ENCODE peak calls at places on chromosomes 5 and 9, in eight cellular contexts. F is WERI-Rb-1, J is cardiac muscle cell, Z is cardiac fibroblast, N is A549, G is ovary, R is BJ, I is uterus. B is an unnamed sample.

GRCh38 chr9:89357331-89358197 is 39.3 kb downstream of the SECISBP2 start:
- DNase-seq in F (no peak), J (no peak), Z (no peak), N (no peak), G (no peak), R (no peak), I (no peak), B (no peak)

GRCh38 chr5:109868737-109869136 is 179.0 kb downstream of the MAN2A1 start:
- DNase-seq in F (no peak), J (no peak), Z (peak), N (no peak), G (no peak), R (no peak), I (no peak), B (no peak)

GRCh38 chr9:108168451-108168850 is 678.9 kb upstream of the KLF4 start:
- DNase-seq in F (no peak), J (no peak), Z (peak), N (no peak), G (peak), R (peak), I (no peak), B (peak)

GRCh38 chr5:120533581-120533980 is 69.5 kb downstream of the PRR16 start:
- DNase-seq in F (no peak), J (no peak), Z (no peak), N (no peak), G (no peak), R (no peak), I (no peak), B (peak)

GRCh38 chr9:124557895-124558294 is 50.7 kb upstream of the NR5A1 start:
- DNase-seq in F (no peak), J (no peak), Z (no peak), N (no peak), G (no peak), R (no peak), I (no peak), B (no peak)

GRCh38 chr9:3740690-3741419 is 215.1 kb upstream of the RFX3 start:
- DNase-seq in F (no peak), J (no peak), Z (peak), N (no peak), G (no peak), R (no peak), I (no peak), B (no peak)

GRCh38 chr9:88313364-88314220 is 74.7 kb upstream of the SPIN1 start:
- DNase-seq in F (no peak), J (no peak), Z (no peak), N (no peak), G (no peak), R (no peak), I (no peak), B (no peak)

GRCh38 chr9:108536836-108537601 is 318.8 kb downstream of the ACTL7B start:
- DNase-seq in F (no peak), J (no peak), Z (no peak), N (no peak), G (no peak), R (peak), I (no peak), B (peak)

GRCh38 chr5:139677404-139678282 is 29.5 kb downstream of the CXXC5 start:
- DNase-seq in F (peak), J (peak), Z (no peak), N (no peak), G (no peak), R (no peak), I (no peak), B (no peak)

GRCh38 chr5:168295574-168296201 is 4.2 kb downstream of the WWC1 start:
- DNase-seq in F (no peak), J (peak), Z (peak), N (peak), G (no peak), R (no peak), I (no peak), B (peak)

GRCh38 chr5:2302169-2302568 is 419.4 kb upstream of the IRX4 start:
- DNase-seq in F (no peak), J (no peak), Z (no peak), N (no peak), G (no peak), R (no peak), I (no peak), B (no peak)

GRCh38 chr5:16936150-16937022 is at the start of gene MYO10:
- DNase-seq in F (peak), J (peak), Z (peak), N (peak), G (peak), R (no peak), I (peak), B (peak)

GRCh38 chr9:97847474-97848236 is 5.4 kb upstream of the FOXE1 start:
- DNase-seq in F (peak), J (no peak), Z (no peak), N (no peak), G (no peak), R (no peak), I (no peak), B (no peak)

GRCh38 chr9:130343445-130343918 is 77.9 kb downstream of the HMCN2 start:
- DNase-seq in F (peak), J (peak), Z (no peak), N (no peak), G (no peak), R (no peak), I (no peak), B (no peak)

GRCh38 chr5:33257807-33258491 is 182.8 kb upstream of the TARS1 start:
- DNase-seq in F (no peak), J (no peak), Z (peak), N (no peak), G (no peak), R (peak), I (no peak), B (peak)

GRCh38 chr9:15641301-15641700 is 88.5 kb downstream of the CCDC171 start:
- DNase-seq in F (no peak), J (no peak), Z (peak), N (no peak), G (no peak), R (no peak), I (no peak), B (peak)

GRCh38 chr5:31062878-31063277 is 130.6 kb upstream of the CDH6 start:
- DNase-seq in F (no peak), J (no peak), Z (no peak), N (no peak), G (no peak), R (no peak), I (no peak), B (no peak)

GRCh38 chr5:170985486-170985885 is 123.7 kb downstream of the RANBP17 start:
- DNase-seq in F (no peak), J (no peak), Z (peak), N (no peak), G (no peak), R (no peak), I (no peak), B (no peak)

GRCh38 chr9:77839459-77840140 is 191.5 kb upstream of the GNA14 start:
- DNase-seq in F (no peak), J (no peak), Z (peak), N (no peak), G (no peak), R (no peak), I (no peak), B (peak)

GRCh38 chr5:91101777-91102379 is 281.2 kb downstream of the ARRDC3 start:
- DNase-seq in F (peak), J (peak), Z (peak), N (peak), G (peak), R (no peak), I (peak), B (peak)

GRCh38 chr9:75904364-75904763 is 13.9 kb downstream of the PCSK5 start:
- DNase-seq in F (no peak), J (no peak), Z (no peak), N (no peak), G (no peak), R (no peak), I (no peak), B (no peak)

GRCh38 chr5:97094579-97095317 is 47.7 kb downstream of the LIX1 start:
- DNase-seq in F (no peak), J (no peak), Z (no peak), N (no peak), G (no peak), R (no peak), I (no peak), B (no peak)

GRCh38 chr5:157113007-157113406 is 4.2 kb upstream of the HAVCR2 start:
- DNase-seq in F (no peak), J (no peak), Z (no peak), N (no peak), G (no peak), R (no peak), I (no peak), B (peak)

GRCh38 chr5:139183502-139183901 is 14.7 kb downstream of the SIL1 start:
- DNase-seq in F (no peak), J (no peak), Z (no peak), N (no peak), G (no peak), R (no peak), I (no peak), B (no peak)

GRCh38 chr5:62718368-62718767 is 139.7 kb downstream of the LRRC70 start:
- DNase-seq in F (no peak), J (no peak), Z (no peak), N (no peak), G (no peak), R (no peak), I (no peak), B (peak)

GRCh38 chr5:138655530-138656245 is 80.5 kb upstream of the HSPA9 start:
- DNase-seq in F (no peak), J (no peak), Z (peak), N (no peak), G (no peak), R (no peak), I (no peak), B (no peak)

GRCh38 chr5:150577378-150577777 is 63.1 kb upstream of the SYNPO start:
- DNase-seq in F (no peak), J (no peak), Z (no peak), N (no peak), G (no peak), R (no peak), I (no peak), B (no peak)

GRCh38 chr5:159660401-159660800 is 255.9 kb upstream of the ADRA1B start:
- DNase-seq in F (no peak), J (no peak), Z (peak), N (peak), G (no peak), R (no peak), I (no peak), B (no peak)

GRCh38 chr5:132256783-132257130 is 739 bp upstream of the PDLIM4 start:
- DNase-seq in F (peak), J (no peak), Z (no peak), N (no peak), G (no peak), R (no peak), I (no peak), B (no peak)

GRCh38 chr9:133938086-133938485 is 54.0 kb downstream of the VAV2 start:
- DNase-seq in F (no peak), J (no peak), Z (no peak), N (no peak), G (no peak), R (no peak), I (no peak), B (no peak)

GRCh38 chr9:124074746-124075145 is 63.2 kb downstream of the LHX2 start:
- DNase-seq in F (no peak), J (no peak), Z (no peak), N (no peak), G (no peak), R (no peak), I (no peak), B (no peak)

GRCh38 chr5:98209418-98209817 is 564.0 kb upstream of the RGMB start:
- DNase-seq in F (no peak), J (no peak), Z (no peak), N (no peak), G (no peak), R (no peak), I (no peak), B (no peak)

GRCh38 chr5:98205691-98206461 is 567.6 kb upstream of the RGMB start:
- DNase-seq in F (no peak), J (no peak), Z (peak), N (no peak), G (no peak), R (no peak), I (no peak), B (peak)

GRCh38 chr5:98201006-98201620 is 572.4 kb upstream of the RGMB start:
- DNase-seq in F (no peak), J (no peak), Z (no peak), N (no peak), G (no peak), R (no peak), I (no peak), B (no peak)

DNA sequence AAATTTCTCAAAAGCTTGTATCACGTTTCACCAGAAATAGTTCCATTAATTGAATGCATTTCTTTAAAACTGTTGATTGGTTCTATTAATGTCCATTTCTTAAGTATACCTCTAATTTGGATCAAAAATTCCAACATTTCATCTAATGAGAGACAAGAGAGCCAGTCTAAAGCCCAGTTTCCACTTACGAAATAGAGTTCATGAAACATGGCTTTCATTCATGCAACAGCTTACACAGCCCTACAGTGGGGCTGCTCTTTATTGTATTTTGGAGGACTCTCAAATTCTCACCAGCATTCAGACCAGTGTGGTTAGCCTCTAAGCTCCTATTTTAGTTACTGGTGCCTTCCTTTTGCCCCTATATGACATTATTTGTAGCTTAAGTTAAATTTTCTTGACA is 566.9 kb upstream of the RGMB start:
- DNase-seq in F (no peak), J (no peak), Z (no peak), N (no peak), G (no peak), R (no peak), I (no peak), B (no peak)
- TF ChIP-seq CTCF in F (no peak), J (no peak), Z (no peak), N (no peak), G (no peak), R (no peak), I (no peak), B (no peak)

GRCh38 chr5:673837-674629 is 19.1 kb downstream of the TPPP start:
- DNase-seq in F (no peak), J (no peak), Z (no peak), N (no peak), G (no peak), R (no peak), I (no peak), B (no peak)
- H3K4me3 ChIP-seq in F (no peak), J (no peak), Z (no peak), N (no peak), G (no peak), R (no peak), I (no peak), B (no peak)

DNA sequence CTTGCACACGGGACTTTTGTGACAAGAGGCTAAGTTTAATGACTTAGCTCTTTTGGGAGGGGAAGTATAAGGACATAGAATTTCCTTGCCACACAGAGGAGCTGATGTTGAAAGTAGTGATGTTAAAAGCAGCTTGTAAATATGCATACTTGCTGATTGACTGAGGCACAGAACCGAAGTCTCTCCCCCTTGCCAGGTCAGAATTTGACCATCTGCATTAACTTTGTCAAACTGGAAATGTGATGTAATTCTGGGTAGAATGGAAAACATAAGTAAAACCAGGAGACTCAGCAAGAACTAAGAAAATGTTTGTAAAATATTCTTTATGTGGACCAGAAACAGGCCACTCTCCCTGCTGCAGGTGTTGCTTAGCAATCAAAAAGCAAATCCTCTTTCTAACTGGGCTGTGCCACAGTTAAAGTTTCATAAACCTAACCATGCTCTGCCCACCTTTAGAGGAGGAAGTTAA is 284.2 kb downstream of the NR3C1 start:
- DNase-seq in F (no peak), J (no peak), Z (no peak), N (no peak), G (no peak), R (no peak), I (no peak), B (no peak)
- TF ChIP-seq CTCF in F (no peak), J (no peak), Z (no peak), N (no peak), G (no peak), R (no peak), I (no peak), B (no peak)

GRCh38 chr5:180832638-180833068 is 28.4 kb downstream of the ZFP62 start:
- DNase-seq in F (no peak), J (no peak), Z (no peak), N (no peak), G (no peak), R (no peak), I (no peak), B (no peak)
- H3K4me3 ChIP-seq in F (no peak), J (no peak), Z (no peak), N (peak), G (peak), R (peak), I (no peak), B (no peak)

GRCh38 chr9:136564379-136564988 is 18.6 kb upstream of the NOTCH1 start:
- DNase-seq in F (no peak), J (no peak), Z (peak), N (no peak), G (no peak), R (no peak), I (peak), B (peak)
- TF ChIP-seq CTCF in F (peak), J (peak), Z (peak), N (no peak), G (peak), R (peak), I (peak), B (peak)

DNA sequence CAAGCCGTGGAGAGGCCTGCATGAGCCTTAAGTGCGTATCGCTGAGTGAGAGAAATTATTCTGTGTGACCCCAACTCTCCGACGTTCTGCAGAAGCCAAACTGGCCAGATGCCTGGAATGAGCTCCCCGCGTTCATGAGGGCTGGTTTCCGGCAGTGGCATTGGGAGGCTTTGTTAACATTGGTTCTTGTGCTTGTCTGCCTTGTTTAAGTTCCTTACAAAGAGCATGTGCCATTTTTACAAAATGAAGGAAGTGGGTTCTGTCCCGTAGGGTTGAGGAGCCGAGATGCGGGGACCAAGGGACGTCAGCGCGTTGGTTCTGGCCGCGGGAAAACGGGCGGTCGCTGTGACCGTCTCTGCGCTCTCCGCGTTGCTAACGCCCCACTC is 13.2 kb downstream of the RABL6 start:
- DNase-seq in F (no peak), J (no peak), Z (peak), N (no peak), G (peak), R (no peak), I (no peak), B (no peak)
- H3K4me3 ChIP-seq in F (no peak), J (peak), Z (peak), N (no peak), G (peak), R (no peak), I (peak), B (no peak)